ENCODE peak calls at places on chromosomes 12 and 14, in eight cellular contexts. V is vagina, T is adrenal gland, F is heart left ventricle, X is uterus, Y is K562, Z is tibial nerve, Q is lower leg skin. J is an unnamed sample.

GRCh38 chr12:109764123-109764522 is 50.5 kb downstream of the FAM222A start:
- DNase-seq in V (no peak), T (no peak), F (no peak), X (no peak), Y (peak), Z (no peak), Q (peak), J (no peak)

GRCh38 chr14:61565181-61565580 is 130.1 kb upstream of the HIF1A start:
- DNase-seq in V (no peak), T (no peak), F (no peak), X (no peak), Y (no peak), Z (no peak), Q (no peak), J (no peak)

GRCh38 chr12:11673666-11674464 is 24.4 kb downstream of the ETV6 start:
- DNase-seq in V (no peak), T (no peak), F (no peak), X (peak), Y (no peak), Z (no peak), Q (no peak), J (no peak)

GRCh38 chr14:53874704-53875103 is 81.9 kb downstream of the BMP4 start:
- DNase-seq in V (no peak), T (no peak), F (no peak), X (no peak), Y (no peak), Z (no peak), Q (no peak), J (no peak)

GRCh38 chr14:66105819-66106218 is 380.4 kb upstream of the CCDC196 start:
- DNase-seq in V (no peak), T (no peak), F (no peak), X (no peak), Y (no peak), Z (no peak), Q (no peak), J (no peak)

GRCh38 chr14:32444262-32444661 is 115.2 kb downstream of the AKAP6 start:
- DNase-seq in V (no peak), T (no peak), F (no peak), X (no peak), Y (no peak), Z (no peak), Q (no peak), J (no peak)

GRCh38 chr12:122874081-122874480 is 21.8 kb downstream of the VPS37B start:
- DNase-seq in V (no peak), T (no peak), F (no peak), X (no peak), Y (no peak), Z (no peak), Q (peak), J (peak)

GRCh38 chr14:104735830-104736642 is 12.0 kb downstream of the ADSS1 start:
- DNase-seq in V (no peak), T (peak), F (peak), X (peak), Y (no peak), Z (peak), Q (peak), J (no peak)

GRCh38 chr12:14836336-14837210 is 6.8 kb downstream of the ART4 start:
- DNase-seq in V (no peak), T (peak), F (no peak), X (no peak), Y (peak), Z (no peak), Q (no peak), J (no peak)

GRCh38 chr14:75851574-75851866 is 130.3 kb downstream of the TGFB3 start:
- DNase-seq in V (no peak), T (no peak), F (no peak), X (no peak), Y (no peak), Z (no peak), Q (no peak), J (no peak)

GRCh38 chr12:47556631-47557030 is 149.2 kb downstream of the RPAP3 start:
- DNase-seq in V (no peak), T (no peak), F (no peak), X (no peak), Y (no peak), Z (no peak), Q (no peak), J (no peak)

GRCh38 chr12:130075497-130076076 is 86.7 kb upstream of the FZD10 start:
- DNase-seq in V (no peak), T (no peak), F (no peak), X (no peak), Y (no peak), Z (no peak), Q (no peak), J (no peak)

GRCh38 chr12:82529096-82529495 is 157.6 kb upstream of the TMTC2 start:
- DNase-seq in V (no peak), T (no peak), F (no peak), X (no peak), Y (no peak), Z (no peak), Q (no peak), J (no peak)

DNA sequence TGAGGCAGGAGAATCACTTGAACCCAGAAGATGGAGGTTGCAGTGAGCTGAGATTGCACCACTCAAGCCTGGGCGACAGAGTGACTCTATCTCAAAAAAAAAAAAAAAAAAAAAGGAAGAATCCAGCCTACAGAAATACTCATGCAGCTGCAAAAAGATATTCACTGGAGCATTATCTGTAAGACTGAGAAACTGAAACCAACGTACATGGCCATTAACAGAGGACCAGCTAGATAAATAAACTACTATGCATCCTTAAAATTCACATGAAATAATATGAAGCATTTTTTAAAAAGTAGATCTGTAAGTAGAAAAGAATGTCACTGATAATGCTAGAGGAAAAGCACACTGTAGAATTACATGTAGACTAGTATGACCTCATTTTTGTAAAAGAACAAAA is 3.5 kb downstream of the SLC7A7 start:
- DNase-seq in V (no peak), T (no peak), F (no peak), X (no peak), Y (no peak), Z (no peak), Q (no peak), J (no peak)
- H3K4me3 ChIP-seq in V (no peak), T (no peak), F (no peak), X (no peak), Y (no peak), Z (no peak), Q (no peak), J (no peak)

GRCh38 chr12:114400395-114400794 is 5.5 kb downstream of the TBX5 start:
- DNase-seq in V (no peak), T (no peak), F (no peak), X (no peak), Y (no peak), Z (no peak), Q (no peak), J (no peak)
- TF ChIP-seq POLR2A in V (no peak), T (no peak), F (no peak), X (no peak), Y (no peak), Z (no peak), Q (no peak), J (no peak)

DNA sequence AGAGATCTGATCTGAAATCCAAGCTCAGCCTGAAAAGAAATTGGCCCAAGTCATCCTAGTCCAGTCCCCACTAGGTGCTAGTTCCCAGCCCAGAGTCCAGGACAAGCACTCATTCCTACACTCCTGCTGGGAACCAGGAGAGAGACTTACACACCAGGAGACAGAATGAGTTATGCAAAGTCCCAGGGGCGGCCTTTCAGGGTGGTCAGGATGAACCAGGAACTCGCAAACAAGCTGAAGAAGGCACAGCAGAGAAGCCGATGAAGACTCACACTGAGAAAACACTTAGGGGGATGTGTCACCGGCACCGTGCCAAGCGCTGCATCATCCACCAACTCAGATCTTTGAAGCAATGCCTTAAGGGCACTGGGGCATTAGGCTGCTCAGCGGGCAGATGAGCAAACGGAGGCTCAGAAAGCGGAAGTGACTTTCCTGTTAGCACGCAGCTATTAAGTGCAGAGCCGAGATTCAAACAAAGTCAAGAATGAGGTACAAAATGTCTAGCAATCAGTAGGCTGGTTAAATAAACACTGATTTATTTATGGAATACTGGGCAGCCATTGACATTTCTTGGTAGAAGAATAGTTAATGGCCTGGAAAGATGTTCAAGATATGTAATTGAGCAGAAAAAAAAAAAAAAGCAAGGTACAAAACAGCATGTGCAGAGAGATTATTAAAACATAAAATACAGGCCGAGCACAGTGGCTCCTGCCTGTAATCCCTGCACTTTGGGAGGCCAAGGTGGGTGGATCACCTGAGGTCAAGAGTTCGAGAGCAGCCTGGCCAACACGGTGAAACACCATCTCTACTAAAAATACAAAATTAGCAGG is 78.7 kb downstream of the LRRC74A start:
- DNase-seq in V (no peak), T (peak), F (peak), X (peak), Y (no peak), Z (no peak), Q (peak), J (peak)
- H3K4me3 ChIP-seq in V (no peak), T (no peak), F (no peak), X (no peak), Y (no peak), Z (no peak), Q (no peak), J (no peak)

DNA sequence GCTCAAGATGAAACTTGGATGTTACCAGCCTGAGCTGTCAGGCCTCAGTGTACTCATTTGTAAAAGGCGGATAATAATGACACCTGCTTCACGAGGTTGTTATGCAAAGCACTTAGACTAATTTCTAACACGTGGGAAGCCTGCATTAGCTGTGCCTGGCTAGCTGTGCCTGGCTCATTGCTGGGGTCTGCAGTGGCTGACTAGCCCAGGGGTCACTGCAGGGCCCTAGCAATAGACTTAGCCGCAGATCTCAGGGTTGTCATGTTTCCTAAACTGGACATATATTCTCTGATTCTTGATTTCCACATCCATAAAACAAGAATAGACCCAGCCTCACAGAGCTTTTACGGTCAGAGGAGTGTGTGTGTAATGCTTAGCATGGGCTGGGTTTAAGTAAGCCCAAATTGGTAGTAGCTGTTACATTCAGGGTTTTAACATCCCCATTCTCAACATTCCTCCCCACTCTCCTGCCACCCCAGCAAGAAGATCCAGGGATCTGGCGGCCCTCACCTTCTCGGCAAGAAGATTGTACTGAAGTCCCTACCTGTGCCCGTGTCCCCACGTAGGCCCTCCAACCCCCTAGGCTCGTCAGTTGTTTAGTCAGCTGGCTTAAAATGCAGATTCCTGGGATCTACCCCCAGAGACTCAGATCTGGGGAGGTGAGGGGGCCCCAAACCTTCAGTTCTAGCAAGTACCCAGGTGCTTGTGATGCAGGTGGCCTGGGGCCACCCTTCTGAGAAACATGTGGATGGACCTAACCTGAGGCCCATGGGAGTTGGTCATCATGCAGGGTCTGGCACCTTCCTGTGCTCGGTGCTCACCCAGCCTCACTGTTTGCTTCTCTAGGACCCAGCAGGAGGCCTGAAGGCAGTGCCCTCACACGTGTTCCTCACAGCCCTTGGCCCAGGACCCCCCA is 8.6 kb downstream of the NR4A1 start:
- DNase-seq in V (no peak), T (peak), F (no peak), X (no peak), Y (no peak), Z (no peak), Q (no peak), J (peak)
- TF ChIP-seq POLR2A in V (no peak), T (peak), F (no peak), X (no peak), Y (no peak), Z (no peak), Q (no peak), J (peak)

DNA sequence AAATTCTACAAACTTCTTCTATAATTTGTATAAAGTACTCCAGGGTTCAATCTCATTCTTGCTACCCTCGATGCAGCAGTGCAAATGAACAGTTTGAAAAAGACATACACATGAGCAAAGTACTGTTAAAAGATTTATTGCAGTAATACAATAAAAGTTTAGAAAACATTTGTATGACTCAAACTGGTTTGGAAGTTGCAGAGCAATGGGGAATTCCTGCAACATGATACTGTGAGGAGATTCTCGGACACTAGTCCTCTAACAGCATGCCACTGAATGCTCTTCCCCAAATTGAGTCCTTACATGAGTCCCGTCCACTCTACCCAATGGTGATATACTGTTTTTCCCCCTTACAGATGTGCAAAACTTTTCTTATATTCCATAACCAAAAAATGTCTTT is 45.4 kb downstream of the ATG14 start:
- DNase-seq in V (no peak), T (no peak), F (no peak), X (no peak), Y (no peak), Z (no peak), Q (no peak), J (no peak)
- H3K4me3 ChIP-seq in V (no peak), T (no peak), F (no peak), X (no peak), Y (no peak), Z (no peak), Q (no peak), J (no peak)